ENCODE peak calls at places on chromosomes 13 and 19, in ten cellular contexts. Y, S, W, Q, X, D, G, V, E and M are unnamed samples.

GRCh38 chr19:11418518-11419506 is at the start of gene RGL3:
- DNase-seq in Q (no peak), E (no peak), V (no peak), S (peak; percentile 46), W (no peak), D (no peak), Y (no peak), X (peak; percentile 67), G (no peak), M (peak; percentile 67)

GRCh38 chr13:93624371-93624777 is 397.8 kb downstream of the GPC6 start:
- DNase-seq in Q (no peak), G (no peak), V (no peak), W (no peak), E (no peak), D (no peak), Y (no peak), S (no peak), X (no peak), M (no peak)

GRCh38 chr19:10260141-10260584 is 8.1 kb downstream of the MRPL4 start:
- DNase-seq in Y (no peak), X (no peak), Q (no peak), D (peak; percentile 66), E (no peak), G (no peak), S (no peak), W (no peak), V (no peak), M (peak; percentile 90)

GRCh38 chr19:2888739-2889224 is 11.9 kb upstream of the ZNF57 start:
- DNase-seq in D (peak; percentile 30), G (peak; percentile 57), V (no peak), S (no peak), Q (no peak), E (no peak), Y (no peak), W (peak; percentile 69), X (no peak), M (peak; percentile 53)

GRCh38 chr13:22235950-22236290 is 565.0 kb downstream of the FGF9 start:
- DNase-seq in V (no peak), S (no peak), X (peak; percentile 58), Y (no peak), D (no peak), W (no peak), G (no peak), E (no peak), Q (no peak), M (no peak)

GRCh38 chr13:51839711-51840110 is 5.3 kb downstream of the TMEM272 start:
- DNase-seq in E (no peak), Q (no peak), X (no peak), D (no peak), V (no peak), S (no peak), Y (no peak), G (no peak), W (no peak), M (no peak)

GRCh38 chr19:17496337-17496997 is 15.0 kb upstream of the PGLS start:
- DNase-seq in V (peak; percentile 52), S (peak; percentile 67), Y (no peak), Q (peak; percentile 74), E (no peak), X (peak; percentile 83), D (peak; percentile 51), W (peak; percentile 73), G (peak; percentile 80), M (peak; percentile 88)

GRCh38 chr13:32134991-32135390 is 103.4 kb downstream of the FRY start:
- DNase-seq in E (no peak), X (no peak), S (no peak), Y (no peak), Q (no peak), W (no peak), V (no peak), G (no peak), D (no peak), M (no peak)

GRCh38 chr13:30334663-30335386 is 27.5 kb upstream of the KATNAL1 start:
- DNase-seq in V (peak; percentile 4), D (no peak), X (peak; percentile 64), Y (no peak), G (peak; percentile 44), W (peak; percentile 34), E (no peak), Q (no peak), S (peak; percentile 29), M (no peak)

GRCh38 chr19:55585658-55586339 is 5.2 kb upstream of the ZNF579 start:
- DNase-seq in V (peak; percentile 63), D (peak; percentile 85), X (peak; percentile 89), G (no peak), Q (no peak), E (peak; percentile 48), Y (peak; percentile 78), W (peak; percentile 48), S (peak; percentile 70), M (peak; percentile 89)

GRCh38 chr19:3983936-3984583 is 1.2 kb downstream of the EEF2 start:
- DNase-seq in E (no peak), Q (no peak), W (peak; percentile 6), Y (peak; percentile 60), S (no peak), G (no peak), X (no peak), D (no peak), V (peak; percentile 47), M (peak; percentile 57)

GRCh38 chr19:17605761-17606745 is 50.6 kb downstream of the COLGALT1 start:
- DNase-seq in Y (peak; percentile 59), V (peak; percentile 56), E (no peak), G (peak; percentile 76), D (peak; percentile 77), X (peak; percentile 96), S (peak; percentile 76), Q (peak; percentile 74), W (peak; percentile 87), M (peak; percentile 92)

GRCh38 chr19:35442091-35442490 is 6.0 kb upstream of the FFAR2 start:
- DNase-seq in Y (no peak), G (no peak), W (no peak), V (no peak), X (no peak), S (no peak), E (no peak), D (no peak), Q (no peak), M (peak; percentile 90)

GRCh38 chr13:92972751-92973150 is 253.9 kb upstream of the GPC6 start:
- DNase-seq in Q (no peak), X (no peak), V (no peak), D (no peak), E (no peak), G (no peak), W (no peak), S (no peak), Y (no peak), M (no peak)

GRCh38 chr13:41631296-41631965 is 174.1 kb downstream of the RGCC start:
- DNase-seq in V (peak; percentile 88), D (no peak), G (no peak), Y (no peak), E (no peak), Q (no peak), X (no peak), W (no peak), S (no peak), M (no peak)

GRCh38 chr13:30143671-30144400 is 163.5 kb downstream of the KATNAL1 start:
- DNase-seq in Q (no peak), E (no peak), X (no peak), S (peak; percentile 63), W (no peak), Y (no peak), V (peak; percentile 81), D (no peak), G (no peak), M (no peak)

GRCh38 chr13:82480415-82480814 is 1401.9 kb downstream of the SLITRK1 start:
- DNase-seq in D (no peak), Q (no peak), G (no peak), X (peak; percentile 6), W (no peak), E (no peak), V (no peak), Y (no peak), S (no peak), M (no peak)

GRCh38 chr13:106522112-106522511 is 13.3 kb downstream of the EFNB2 start:
- DNase-seq in G (no peak), Y (no peak), S (no peak), Q (no peak), D (no peak), V (no peak), W (no peak), E (no peak), X (no peak), M (no peak)

GRCh38 chr13:48236528-48237353 is 3.7 kb downstream of the ITM2B start:
- DNase-seq in X (no peak), G (peak; percentile 24), E (no peak), D (no peak), Y (no peak), Q (no peak), V (no peak), S (no peak), W (peak; percentile 35), M (no peak)

GRCh38 chr19:49906879-49907564 is 10.3 kb upstream of the IL4I1 start:
- DNase-seq in W (no peak), E (no peak), Y (no peak), D (no peak), V (no peak), S (no peak), G (no peak), X (no peak), Q (no peak), M (no peak)

GRCh38 chr13:35957174-35957867 is 173.9 kb downstream of the DCLK1 start:
- DNase-seq in W (no peak), S (no peak), V (peak; percentile 50), Q (no peak), D (no peak), G (no peak), Y (no peak), E (no peak), X (no peak), M (no peak)